ENCODE peak calls at places on chromosome 3, in five cellular contexts. One of them, this sample, is unnamed.

GRCh38 chr3:172341482-172342059 is 106.7 kb downstream of the GHSR start:
- DNase-seq in lower lobe of right lung: no peak
- DNase-seq in neural crest cell: no peak
- DNase-seq in endothelial cell: peak
- DNase-seq in endodermal cell: no peak
- DNase-seq in this sample: peak

GRCh38 chr3:69165744-69166143 is 43.3 kb upstream of the LMOD3 start:
- DNase-seq in lower lobe of right lung: no peak
- DNase-seq in neural crest cell: no peak
- DNase-seq in endothelial cell: no peak
- DNase-seq in endodermal cell: peak
- DNase-seq in this sample: no peak

GRCh38 chr3:65604863-65605526 is 433.7 kb downstream of the MAGI1 start:
- DNase-seq in lower lobe of right lung: no peak
- DNase-seq in neural crest cell: no peak
- DNase-seq in endothelial cell: no peak
- DNase-seq in endodermal cell: no peak
- DNase-seq in this sample: no peak

GRCh38 chr3:174821477-174821876 is 37.7 kb upstream of the NAALADL2 start:
- DNase-seq in lower lobe of right lung: no peak
- DNase-seq in neural crest cell: no peak
- DNase-seq in endothelial cell: no peak
- DNase-seq in endodermal cell: no peak
- DNase-seq in this sample: no peak

GRCh38 chr3:119937229-119937628 is 155.3 kb downstream of the NR1I2 start:
- DNase-seq in lower lobe of right lung: no peak
- DNase-seq in neural crest cell: no peak
- DNase-seq in endothelial cell: no peak
- DNase-seq in endodermal cell: no peak
- DNase-seq in this sample: no peak

GRCh38 chr3:107222927-107223326 is 154.3 kb upstream of the CCDC54 start:
- DNase-seq in lower lobe of right lung: no peak
- DNase-seq in neural crest cell: no peak
- DNase-seq in endothelial cell: no peak
- DNase-seq in endodermal cell: no peak
- DNase-seq in this sample: no peak

GRCh38 chr3:142902356-142902755 is 13.5 kb upstream of the PCOLCE2 start:
- DNase-seq in lower lobe of right lung: no peak
- DNase-seq in neural crest cell: no peak
- DNase-seq in endothelial cell: no peak
- DNase-seq in endodermal cell: no peak
- DNase-seq in this sample: no peak

GRCh38 chr3:100745617-100746016 is 36.3 kb downstream of the TFG start:
- DNase-seq in lower lobe of right lung: no peak
- DNase-seq in neural crest cell: no peak
- DNase-seq in endothelial cell: no peak
- DNase-seq in endodermal cell: no peak
- DNase-seq in this sample: no peak

DNA sequence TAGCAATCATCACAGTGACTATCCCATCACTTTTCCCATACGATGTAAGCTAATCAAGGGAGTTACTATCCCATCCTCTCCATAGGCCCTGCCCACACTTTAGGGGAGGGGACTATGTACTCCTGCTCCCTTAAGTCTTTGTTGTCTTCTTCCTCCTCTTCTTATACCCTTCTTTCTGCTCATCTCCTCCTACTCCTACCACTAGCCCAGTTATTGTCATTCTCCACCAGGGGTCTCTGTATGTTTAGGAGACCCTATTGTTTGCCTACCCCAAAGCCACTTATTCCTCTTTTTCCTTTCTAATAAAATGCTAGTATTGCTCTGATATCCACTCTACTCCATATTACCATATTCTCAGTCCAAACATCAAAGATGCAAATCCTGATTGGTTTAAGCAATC is 27.8 kb downstream of the STAC start:
- DNase-seq in lower lobe of right lung: no peak
- DNase-seq in neural crest cell: no peak
- DNase-seq in endothelial cell: no peak
- DNase-seq in endodermal cell: no peak
- DNase-seq in this sample: no peak
- TF ChIP-seq CTCF in lower lobe of right lung: no peak
- TF ChIP-seq CTCF in neural crest cell: peak
- TF ChIP-seq CTCF in endothelial cell: peak
- TF ChIP-seq CTCF in endodermal cell: peak
- TF ChIP-seq CTCF in this sample: peak

GRCh38 chr3:46351646-46352045 is 2.3 kb upstream of the CCR2 start:
- DNase-seq in lower lobe of right lung: no peak
- DNase-seq in neural crest cell: no peak
- DNase-seq in endothelial cell: no peak
- DNase-seq in endodermal cell: no peak
- DNase-seq in this sample: no peak
- TF ChIP-seq CTCF in lower lobe of right lung: no peak
- TF ChIP-seq CTCF in neural crest cell: no peak
- TF ChIP-seq CTCF in endothelial cell: no peak
- TF ChIP-seq CTCF in endodermal cell: no peak
- TF ChIP-seq CTCF in this sample: no peak

DNA sequence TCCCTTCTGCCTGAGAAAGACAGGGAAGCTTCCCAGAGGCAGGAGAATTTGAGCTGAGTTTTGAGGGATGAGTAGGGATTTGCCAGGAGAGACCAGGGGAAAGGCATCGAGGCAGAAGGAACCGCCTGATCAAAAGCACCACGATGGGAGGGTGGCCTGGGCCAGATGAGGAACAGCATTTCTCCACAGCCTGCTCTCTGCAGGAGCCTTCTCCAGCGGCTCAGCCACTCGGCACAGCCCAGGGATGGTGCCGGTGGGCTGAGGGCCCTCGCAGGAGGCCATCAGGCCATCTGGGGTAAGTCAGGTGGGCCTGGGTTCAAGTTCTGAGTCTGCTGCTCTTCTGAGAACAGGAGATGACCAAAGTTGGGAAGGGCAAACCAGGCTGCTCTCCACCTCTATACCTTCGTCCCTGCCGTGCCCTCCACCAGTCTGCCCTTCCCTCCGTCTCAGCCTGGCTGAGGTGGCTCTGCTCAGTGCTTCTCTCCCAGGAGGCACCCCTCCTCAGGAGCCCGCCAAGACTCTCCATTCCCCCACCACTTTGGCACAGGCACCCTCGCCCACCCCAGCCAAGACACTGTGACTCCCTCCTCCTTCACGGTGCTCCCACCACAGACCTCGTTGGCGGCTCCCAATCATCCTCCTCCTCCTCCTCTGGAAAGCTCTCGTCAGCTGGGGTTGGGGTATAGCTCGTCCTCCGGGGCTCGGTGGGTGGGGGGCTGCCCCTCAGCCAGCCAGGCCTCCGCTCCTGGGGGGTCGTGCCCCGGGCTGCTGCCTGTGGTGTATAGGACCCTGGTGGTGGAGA is 34.9 kb downstream of the GRIP2 start:
- DNase-seq in lower lobe of right lung: no peak
- DNase-seq in neural crest cell: no peak
- DNase-seq in endothelial cell: no peak
- DNase-seq in endodermal cell: peak
- DNase-seq in this sample: no peak
- TF ChIP-seq CTCF in lower lobe of right lung: no peak
- TF ChIP-seq CTCF in neural crest cell: no peak
- TF ChIP-seq CTCF in endothelial cell: no peak
- TF ChIP-seq CTCF in endodermal cell: no peak
- TF ChIP-seq CTCF in this sample: no peak

GRCh38 chr3:38658886-38659285 is 9.4 kb upstream of the SCN5A start:
- DNase-seq in lower lobe of right lung: no peak
- DNase-seq in neural crest cell: no peak
- DNase-seq in endothelial cell: no peak
- DNase-seq in endodermal cell: peak
- DNase-seq in this sample: no peak

GRCh38 chr3:38657369-38657768 is 7.9 kb upstream of the SCN5A start:
- DNase-seq in lower lobe of right lung: no peak
- DNase-seq in neural crest cell: no peak
- DNase-seq in endothelial cell: no peak
- DNase-seq in endodermal cell: peak
- DNase-seq in this sample: no peak

GRCh38 chr3:38662544-38662943 is 13.1 kb upstream of the SCN5A start:
- DNase-seq in lower lobe of right lung: no peak
- DNase-seq in neural crest cell: no peak
- DNase-seq in endothelial cell: no peak
- DNase-seq in endodermal cell: peak
- DNase-seq in this sample: no peak
- TF ChIP-seq CTCF in lower lobe of right lung: no peak
- TF ChIP-seq CTCF in neural crest cell: peak
- TF ChIP-seq CTCF in endothelial cell: no peak
- TF ChIP-seq CTCF in endodermal cell: peak
- TF ChIP-seq CTCF in this sample: peak

DNA sequence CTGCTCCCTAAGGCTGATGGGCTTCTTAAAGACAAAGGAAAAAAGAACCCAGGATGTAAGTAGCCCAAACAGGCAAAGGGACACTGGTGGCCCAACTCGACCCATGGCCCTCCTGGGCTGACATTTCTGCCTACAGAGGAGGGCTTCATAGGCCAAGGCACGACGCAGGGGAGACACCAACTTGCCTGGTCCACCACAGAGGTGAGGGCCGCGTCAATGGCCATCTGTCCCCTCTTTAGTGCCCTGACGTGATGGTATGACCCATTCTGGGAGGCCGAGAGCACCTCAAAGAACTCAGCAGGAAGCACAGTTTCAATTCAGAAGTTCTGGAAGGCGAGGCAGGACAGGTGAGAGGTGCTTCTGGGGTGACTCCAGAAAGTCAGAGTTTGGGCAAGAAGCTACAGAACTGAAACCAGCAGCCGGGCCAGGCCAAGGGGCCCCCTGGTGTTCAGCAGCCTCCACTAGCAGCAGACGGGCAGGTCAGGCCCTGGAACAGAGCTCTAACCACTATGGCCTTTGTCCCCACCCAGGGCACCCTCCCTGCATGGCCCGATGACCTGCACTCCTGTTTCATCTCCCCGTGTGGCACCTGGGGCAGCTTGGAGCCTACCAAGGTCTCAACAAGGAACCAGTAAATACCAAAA is 45.1 kb downstream of the HMCES start:
- DNase-seq in lower lobe of right lung: no peak
- DNase-seq in neural crest cell: no peak
- DNase-seq in endothelial cell: no peak
- DNase-seq in endodermal cell: peak
- DNase-seq in this sample: no peak
- TF ChIP-seq CTCF in lower lobe of right lung: peak
- TF ChIP-seq CTCF in neural crest cell: no peak
- TF ChIP-seq CTCF in endothelial cell: no peak
- TF ChIP-seq CTCF in endodermal cell: peak
- TF ChIP-seq CTCF in this sample: no peak

GRCh38 chr3:6204891-6205290 is 656.0 kb upstream of the GRM7 start:
- DNase-seq in lower lobe of right lung: no peak
- DNase-seq in neural crest cell: no peak
- DNase-seq in endothelial cell: no peak
- DNase-seq in endodermal cell: no peak
- DNase-seq in this sample: no peak
- TF ChIP-seq CTCF in lower lobe of right lung: peak
- TF ChIP-seq CTCF in neural crest cell: peak
- TF ChIP-seq CTCF in endothelial cell: no peak
- TF ChIP-seq CTCF in endodermal cell: peak
- TF ChIP-seq CTCF in this sample: no peak

DNA sequence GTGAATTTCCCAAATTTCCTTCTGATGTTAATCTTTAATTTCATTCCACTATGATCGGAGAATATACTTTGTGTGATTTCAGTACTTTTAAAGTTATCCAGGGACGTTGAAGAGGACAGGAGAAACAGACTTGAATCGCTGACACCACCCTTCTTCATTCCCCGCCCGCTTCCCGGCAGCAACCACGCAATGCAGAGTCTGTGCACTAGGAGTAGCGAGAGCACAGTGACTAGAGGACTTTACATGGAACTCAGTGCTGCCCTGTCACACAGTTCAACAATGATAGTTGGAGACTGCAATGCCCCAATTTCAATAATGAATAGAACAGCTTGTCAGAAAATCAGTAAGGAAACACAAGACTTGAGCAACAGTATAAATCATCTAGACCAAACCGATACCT is 73.9 kb downstream of the RNF13 start:
- DNase-seq in lower lobe of right lung: no peak
- DNase-seq in neural crest cell: no peak
- DNase-seq in endothelial cell: no peak
- DNase-seq in endodermal cell: peak
- DNase-seq in this sample: no peak
- TF ChIP-seq CTCF in lower lobe of right lung: no peak
- TF ChIP-seq CTCF in neural crest cell: peak
- TF ChIP-seq CTCF in endothelial cell: no peak
- TF ChIP-seq CTCF in endodermal cell: peak
- TF ChIP-seq CTCF in this sample: no peak

GRCh38 chr3:131735544-131735943 is 232.8 kb upstream of the MRPL3 start:
- DNase-seq in lower lobe of right lung: no peak
- DNase-seq in neural crest cell: no peak
- DNase-seq in endothelial cell: no peak
- DNase-seq in endodermal cell: no peak
- DNase-seq in this sample: no peak

GRCh38 chr3:131735121-131735520 is 232.3 kb upstream of the MRPL3 start:
- DNase-seq in lower lobe of right lung: no peak
- DNase-seq in neural crest cell: no peak
- DNase-seq in endothelial cell: no peak
- DNase-seq in endodermal cell: no peak
- DNase-seq in this sample: no peak

GRCh38 chr3:131733086-131733841 is 230.5 kb upstream of the MRPL3 start:
- DNase-seq in lower lobe of right lung: no peak
- DNase-seq in neural crest cell: no peak
- DNase-seq in endothelial cell: no peak
- DNase-seq in endodermal cell: no peak
- DNase-seq in this sample: no peak

GRCh38 chr3:131739211-131739610 is 236.4 kb upstream of the MRPL3 start:
- DNase-seq in lower lobe of right lung: no peak
- DNase-seq in neural crest cell: no peak
- DNase-seq in endothelial cell: no peak
- DNase-seq in endodermal cell: no peak
- DNase-seq in this sample: no peak

GRCh38 chr3:131738095-131738494 is 235.3 kb upstream of the MRPL3 start:
- DNase-seq in lower lobe of right lung: no peak
- DNase-seq in neural crest cell: no peak
- DNase-seq in endothelial cell: no peak
- DNase-seq in endodermal cell: no peak
- DNase-seq in this sample: no peak
- TF ChIP-seq CTCF in lower lobe of right lung: no peak
- TF ChIP-seq CTCF in neural crest cell: no peak
- TF ChIP-seq CTCF in endothelial cell: no peak
- TF ChIP-seq CTCF in endodermal cell: no peak
- TF ChIP-seq CTCF in this sample: no peak

This sample was measured in nephron progenitor cell.